ENCODE peak calls at places on chromosomes 16 and 17, in eight cellular contexts. One of them, this sample, is unnamed.

GRCh38 chr17:3594056-3594810 is 15.0 kb downstream of the TRPV1 start:
- DNase-seq in PC-9: peak; percentile 14
- DNase-seq in mammary epithelial cell: no peak
- DNase-seq in brain microvascular endothelial cell: peak; percentile 70
- DNase-seq in fibroblast of lung: peak; percentile 91
- DNase-seq in H1: no peak
- DNase-seq in heart right ventricle: peak; percentile 32
- DNase-seq in effector memory CD4-positive, alpha-beta T cell: no peak
- DNase-seq in this sample: no peak

GRCh38 chr17:7632492-7632894 is 2.6 kb downstream of the SHBG start:
- DNase-seq in PC-9: peak; percentile 38
- DNase-seq in mammary epithelial cell: peak; percentile 39
- DNase-seq in brain microvascular endothelial cell: no peak
- DNase-seq in fibroblast of lung: peak; percentile 36
- DNase-seq in H1: peak; percentile 39
- DNase-seq in heart right ventricle: peak; percentile 17
- DNase-seq in effector memory CD4-positive, alpha-beta T cell: no peak
- DNase-seq in this sample: no peak

GRCh38 chr17:42409467-42410351 is 13.3 kb downstream of the CAVIN1 start:
- DNase-seq in PC-9: peak; percentile 81
- DNase-seq in mammary epithelial cell: peak; percentile 94
- DNase-seq in brain microvascular endothelial cell: peak; percentile 71
- DNase-seq in fibroblast of lung: peak; percentile 88
- DNase-seq in H1: no peak
- DNase-seq in heart right ventricle: no peak
- DNase-seq in effector memory CD4-positive, alpha-beta T cell: no peak
- DNase-seq in this sample: peak; percentile 86

GRCh38 chr17:80512233-80512632 is 32.4 kb upstream of the RPTOR start:
- DNase-seq in PC-9: no peak
- DNase-seq in mammary epithelial cell: no peak
- DNase-seq in brain microvascular endothelial cell: peak; percentile 90
- DNase-seq in fibroblast of lung: peak; percentile 78
- DNase-seq in H1: no peak
- DNase-seq in heart right ventricle: no peak
- DNase-seq in effector memory CD4-positive, alpha-beta T cell: no peak
- DNase-seq in this sample: no peak

GRCh38 chr17:62650587-62650986 is 23.1 kb downstream of the MRC2 start:
- DNase-seq in PC-9: no peak
- DNase-seq in mammary epithelial cell: peak; percentile 40
- DNase-seq in brain microvascular endothelial cell: no peak
- DNase-seq in fibroblast of lung: no peak
- DNase-seq in H1: no peak
- DNase-seq in heart right ventricle: no peak
- DNase-seq in effector memory CD4-positive, alpha-beta T cell: no peak
- DNase-seq in this sample: peak; percentile 14

GRCh38 chr16:87464691-87465300 is 28.0 kb downstream of the ZCCHC14 start:
- DNase-seq in PC-9: peak; percentile 41
- DNase-seq in mammary epithelial cell: no peak
- DNase-seq in brain microvascular endothelial cell: peak; percentile 81
- DNase-seq in fibroblast of lung: peak; percentile 92
- DNase-seq in H1: no peak
- DNase-seq in heart right ventricle: peak; percentile 81
- DNase-seq in effector memory CD4-positive, alpha-beta T cell: no peak
- DNase-seq in this sample: peak; percentile 90

GRCh38 chr17:50507871-50508572 is at the start of gene MYCBPAP:
- DNase-seq in PC-9: peak; percentile 76
- DNase-seq in mammary epithelial cell: no peak
- DNase-seq in brain microvascular endothelial cell: peak; percentile 65
- DNase-seq in fibroblast of lung: peak; percentile 80
- DNase-seq in H1: peak; percentile 43
- DNase-seq in heart right ventricle: peak; percentile 86
- DNase-seq in effector memory CD4-positive, alpha-beta T cell: peak; percentile 72
- DNase-seq in this sample: peak; percentile 91

GRCh38 chr17:76927982-76928381 is 59.8 kb downstream of the MGAT5B start:
- DNase-seq in PC-9: no peak
- DNase-seq in mammary epithelial cell: no peak
- DNase-seq in brain microvascular endothelial cell: no peak
- DNase-seq in fibroblast of lung: no peak
- DNase-seq in H1: no peak
- DNase-seq in heart right ventricle: no peak
- DNase-seq in effector memory CD4-positive, alpha-beta T cell: no peak
- DNase-seq in this sample: no peak

GRCh38 chr16:89723279-89724250 is 2.2 kb downstream of the ZNF276 start:
- DNase-seq in PC-9: no peak
- DNase-seq in mammary epithelial cell: peak; percentile 11
- DNase-seq in brain microvascular endothelial cell: no peak
- DNase-seq in fibroblast of lung: peak; percentile 49
- DNase-seq in H1: no peak
- DNase-seq in heart right ventricle: peak; percentile 70
- DNase-seq in effector memory CD4-positive, alpha-beta T cell: peak; percentile 79
- DNase-seq in this sample: no peak

GRCh38 chr16:1984347-1985225 is 593 bp downstream of the GFER start:
- DNase-seq in PC-9: no peak
- DNase-seq in mammary epithelial cell: peak; percentile 6
- DNase-seq in brain microvascular endothelial cell: no peak
- DNase-seq in fibroblast of lung: peak; percentile 42
- DNase-seq in H1: no peak
- DNase-seq in heart right ventricle: no peak
- DNase-seq in effector memory CD4-positive, alpha-beta T cell: no peak
- DNase-seq in this sample: no peak

GRCh38 chr17:33202011-33202410 is 91.1 kb downstream of the ASIC2 start:
- DNase-seq in PC-9: no peak
- DNase-seq in mammary epithelial cell: no peak
- DNase-seq in brain microvascular endothelial cell: no peak
- DNase-seq in fibroblast of lung: no peak
- DNase-seq in H1: no peak
- DNase-seq in heart right ventricle: no peak
- DNase-seq in effector memory CD4-positive, alpha-beta T cell: no peak
- DNase-seq in this sample: no peak

GRCh38 chr17:48589831-48590602 is at the start of gene HOXB3:
- DNase-seq in PC-9: no peak
- DNase-seq in mammary epithelial cell: no peak
- DNase-seq in brain microvascular endothelial cell: no peak
- DNase-seq in fibroblast of lung: no peak
- DNase-seq in H1: no peak
- DNase-seq in heart right ventricle: no peak
- DNase-seq in effector memory CD4-positive, alpha-beta T cell: no peak
- DNase-seq in this sample: no peak

GRCh38 chr17:40532520-40533253 is 31.3 kb upstream of the TNS4 start:
- DNase-seq in PC-9: no peak
- DNase-seq in mammary epithelial cell: no peak
- DNase-seq in brain microvascular endothelial cell: no peak
- DNase-seq in fibroblast of lung: peak; percentile 46
- DNase-seq in H1: no peak
- DNase-seq in heart right ventricle: no peak
- DNase-seq in effector memory CD4-positive, alpha-beta T cell: no peak
- DNase-seq in this sample: no peak

GRCh38 chr16:8632675-8633182 is 11.2 kb downstream of the METTL22 start:
- DNase-seq in PC-9: no peak
- DNase-seq in mammary epithelial cell: no peak
- DNase-seq in brain microvascular endothelial cell: no peak
- DNase-seq in fibroblast of lung: no peak
- DNase-seq in H1: no peak
- DNase-seq in heart right ventricle: peak; percentile 34
- DNase-seq in effector memory CD4-positive, alpha-beta T cell: no peak
- DNase-seq in this sample: peak; percentile 76

GRCh38 chr17:15909481-15909991 is 35.4 kb upstream of the ADORA2B start:
- DNase-seq in PC-9: no peak
- DNase-seq in mammary epithelial cell: no peak
- DNase-seq in brain microvascular endothelial cell: peak; percentile 44
- DNase-seq in fibroblast of lung: no peak
- DNase-seq in H1: no peak
- DNase-seq in heart right ventricle: peak; percentile 63
- DNase-seq in effector memory CD4-positive, alpha-beta T cell: no peak
- DNase-seq in this sample: no peak

GRCh38 chr16:66295761-66296546 is 70.5 kb upstream of the CDH5 start:
- DNase-seq in PC-9: no peak
- DNase-seq in mammary epithelial cell: no peak
- DNase-seq in brain microvascular endothelial cell: no peak
- DNase-seq in fibroblast of lung: no peak
- DNase-seq in H1: no peak
- DNase-seq in heart right ventricle: no peak
- DNase-seq in effector memory CD4-positive, alpha-beta T cell: no peak
- DNase-seq in this sample: no peak

GRCh38 chr17:2876467-2876866 is 80.2 kb downstream of the RAP1GAP2 start:
- DNase-seq in PC-9: no peak
- DNase-seq in mammary epithelial cell: no peak
- DNase-seq in brain microvascular endothelial cell: no peak
- DNase-seq in fibroblast of lung: no peak
- DNase-seq in H1: no peak
- DNase-seq in heart right ventricle: no peak
- DNase-seq in effector memory CD4-positive, alpha-beta T cell: no peak
- DNase-seq in this sample: no peak

GRCh38 chr16:57226701-57227621 is 18.1 kb upstream of the ARL2BP start:
- DNase-seq in PC-9: no peak
- DNase-seq in mammary epithelial cell: no peak
- DNase-seq in brain microvascular endothelial cell: no peak
- DNase-seq in fibroblast of lung: no peak
- DNase-seq in H1: no peak
- DNase-seq in heart right ventricle: no peak
- DNase-seq in effector memory CD4-positive, alpha-beta T cell: no peak
- DNase-seq in this sample: no peak
- H3K36me3 ChIP-seq in PC-9: peaks cover 46% of the 10 kb centered on the region
- H3K36me3 ChIP-seq in mammary epithelial cell: peaks cover 36% of the 10 kb centered on the region
- H3K36me3 ChIP-seq in brain microvascular endothelial cell: peaks cover 57% of the 10 kb centered on the region
- H3K36me3 ChIP-seq in fibroblast of lung: peaks cover 6% of the 10 kb centered on the region
- H3K36me3 ChIP-seq in H1: peaks cover 9% of the 10 kb centered on the region
- H3K36me3 ChIP-seq in heart right ventricle: peaks cover 52% of the 10 kb centered on the region
- H3K36me3 ChIP-seq in effector memory CD4-positive, alpha-beta T cell: peaks cover 70% of the 10 kb centered on the region
- H3K36me3 ChIP-seq in this sample: peaks cover 11% of the 10 kb centered on the region

DNA sequence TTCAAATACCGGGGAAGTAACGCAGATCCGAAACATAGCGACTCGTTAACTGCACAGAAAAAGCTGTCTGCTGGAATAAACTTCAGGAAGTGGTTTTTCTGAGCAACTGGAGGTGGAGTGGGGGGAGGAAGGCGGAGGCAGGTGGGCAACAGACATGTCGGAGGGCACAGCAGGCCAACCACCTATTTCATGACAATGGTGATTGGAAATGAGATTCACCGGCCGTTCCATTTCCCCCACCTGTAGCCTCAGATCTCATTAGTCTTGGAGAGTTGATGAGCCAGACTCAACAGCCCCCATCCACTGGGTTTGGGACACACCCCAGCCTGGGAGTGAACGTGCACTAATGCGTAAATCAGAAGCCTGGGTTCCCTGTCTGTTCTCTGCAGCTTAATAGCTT is 7.7 kb upstream of the PECAM1 start:
- DNase-seq in PC-9: no peak
- DNase-seq in mammary epithelial cell: no peak
- DNase-seq in brain microvascular endothelial cell: no peak
- DNase-seq in fibroblast of lung: no peak
- DNase-seq in H1: no peak
- DNase-seq in heart right ventricle: no peak
- DNase-seq in effector memory CD4-positive, alpha-beta T cell: no peak
- DNase-seq in this sample: no peak
- H3K4me3 ChIP-seq in PC-9: no peak overlapping the region
- H3K4me3 ChIP-seq in mammary epithelial cell: no peak overlapping the region
- H3K4me3 ChIP-seq in brain microvascular endothelial cell: no peak overlapping the region
- H3K4me3 ChIP-seq in fibroblast of lung: no peak overlapping the region
- H3K4me3 ChIP-seq in H1: no peak overlapping the region
- H3K4me3 ChIP-seq in heart right ventricle: no peak overlapping the region
- H3K4me3 ChIP-seq in effector memory CD4-positive, alpha-beta T cell: no peak overlapping the region
- H3K4me3 ChIP-seq in this sample: no peak overlapping the region

GRCh38 chr17:44829558-44830358 is at the start of gene GJC1:
- DNase-seq in PC-9: peak; percentile 58
- DNase-seq in mammary epithelial cell: peak; percentile 45
- DNase-seq in brain microvascular endothelial cell: no peak
- DNase-seq in fibroblast of lung: peak; percentile 55
- DNase-seq in H1: no peak
- DNase-seq in heart right ventricle: peak; percentile 38
- DNase-seq in effector memory CD4-positive, alpha-beta T cell: no peak
- DNase-seq in this sample: peak; percentile 50

GRCh38 chr17:44827863-44828262 is 2.2 kb downstream of the GJC1 start:
- DNase-seq in PC-9: no peak
- DNase-seq in mammary epithelial cell: no peak
- DNase-seq in brain microvascular endothelial cell: no peak
- DNase-seq in fibroblast of lung: no peak
- DNase-seq in H1: no peak
- DNase-seq in heart right ventricle: no peak
- DNase-seq in effector memory CD4-positive, alpha-beta T cell: no peak
- DNase-seq in this sample: no peak

GRCh38 chr17:44830359-44831269 is 527 bp upstream of the GJC1 start:
- DNase-seq in PC-9: peak; percentile 35
- DNase-seq in mammary epithelial cell: no peak
- DNase-seq in brain microvascular endothelial cell: no peak
- DNase-seq in fibroblast of lung: no peak
- DNase-seq in H1: peak; percentile 67
- DNase-seq in heart right ventricle: no peak
- DNase-seq in effector memory CD4-positive, alpha-beta T cell: no peak
- DNase-seq in this sample: peak; percentile 75

GRCh38 chr17:44831270-44831770 is 1.2 kb upstream of the GJC1 start:
- DNase-seq in PC-9: no peak
- DNase-seq in mammary epithelial cell: no peak
- DNase-seq in brain microvascular endothelial cell: no peak
- DNase-seq in fibroblast of lung: no peak
- DNase-seq in H1: no peak
- DNase-seq in heart right ventricle: no peak
- DNase-seq in effector memory CD4-positive, alpha-beta T cell: no peak
- DNase-seq in this sample: peak; percentile 17

GRCh38 chr17:44828919-44829557 is 1.0 kb downstream of the GJC1 start:
- DNase-seq in PC-9: no peak
- DNase-seq in mammary epithelial cell: peak; percentile 38
- DNase-seq in brain microvascular endothelial cell: no peak
- DNase-seq in fibroblast of lung: peak; percentile 44
- DNase-seq in H1: no peak
- DNase-seq in heart right ventricle: no peak
- DNase-seq in effector memory CD4-positive, alpha-beta T cell: no peak
- DNase-seq in this sample: peak; percentile 39
- H3K36me3 ChIP-seq in PC-9: no peaks in the 10 kb centered on the region
- H3K36me3 ChIP-seq in mammary epithelial cell: no peaks in the 10 kb centered on the region
- H3K36me3 ChIP-seq in brain microvascular endothelial cell: peaks cover 3% of the 10 kb centered on the region
- H3K36me3 ChIP-seq in fibroblast of lung: no peaks in the 10 kb centered on the region
- H3K36me3 ChIP-seq in H1: no peaks in the 10 kb centered on the region
- H3K36me3 ChIP-seq in heart right ventricle: no peaks in the 10 kb centered on the region
- H3K36me3 ChIP-seq in effector memory CD4-positive, alpha-beta T cell: no peaks in the 10 kb centered on the region
- H3K36me3 ChIP-seq in this sample: no peaks in the 10 kb centered on the region

DNA sequence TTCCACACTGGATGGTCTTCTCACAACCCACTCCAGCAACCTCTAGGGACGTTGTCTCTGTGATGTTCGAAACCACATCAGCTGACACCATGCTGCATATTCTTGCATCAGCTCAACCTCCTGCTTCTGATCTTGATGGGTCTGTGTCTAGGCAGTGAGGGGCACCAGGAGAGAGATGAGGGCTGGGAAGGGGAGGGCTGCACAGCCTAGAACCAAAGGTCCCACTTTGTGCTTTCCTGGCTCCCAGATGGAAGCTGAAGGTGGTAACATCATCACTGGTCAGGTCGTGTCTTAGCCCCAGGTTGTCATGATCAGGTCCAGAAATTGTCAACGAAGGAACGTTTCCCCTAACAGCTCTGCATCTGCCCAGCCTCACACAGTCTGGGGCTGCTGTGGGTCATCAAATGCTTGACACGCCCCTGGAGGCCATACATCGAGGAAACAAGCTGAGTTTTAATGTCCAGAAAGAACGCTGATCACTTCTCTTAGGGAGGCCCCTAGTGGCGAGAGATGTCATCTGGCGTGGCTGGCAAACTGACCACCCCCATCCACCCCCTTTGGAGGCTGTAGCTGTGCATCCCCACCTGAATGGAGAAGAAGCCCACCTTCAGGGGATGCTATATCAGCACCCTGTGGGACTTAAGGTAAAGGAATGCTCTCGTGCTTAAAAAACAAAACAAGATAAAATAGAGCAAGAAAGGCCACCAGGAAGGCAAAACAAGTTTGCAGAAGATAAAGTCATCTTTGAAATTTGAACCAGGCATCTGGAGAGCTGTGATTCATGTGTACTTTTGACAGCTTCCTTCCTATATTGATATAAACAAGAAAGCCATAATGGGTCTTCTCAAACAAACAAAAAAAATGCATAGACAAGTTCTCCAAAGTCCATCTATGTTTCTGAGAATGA is 58.3 kb downstream of the WIPI1 start:
- DNase-seq in PC-9: peak; percentile 68
- DNase-seq in mammary epithelial cell: peak; percentile 32
- DNase-seq in brain microvascular endothelial cell: peak; percentile 77
- DNase-seq in fibroblast of lung: peak; percentile 62
- DNase-seq in H1: no peak
- DNase-seq in heart right ventricle: peak; percentile 59
- DNase-seq in effector memory CD4-positive, alpha-beta T cell: no peak
- DNase-seq in this sample: peak; percentile 63
- H3K4me3 ChIP-seq in PC-9: no peak overlapping the region
- H3K4me3 ChIP-seq in mammary epithelial cell: no peak overlapping the region
- H3K4me3 ChIP-seq in brain microvascular endothelial cell: no peak overlapping the region
- H3K4me3 ChIP-seq in fibroblast of lung: no peak overlapping the region
- H3K4me3 ChIP-seq in H1: no peak overlapping the region
- H3K4me3 ChIP-seq in heart right ventricle: no peak overlapping the region
- H3K4me3 ChIP-seq in effector memory CD4-positive, alpha-beta T cell: no peak overlapping the region
- H3K4me3 ChIP-seq in this sample: no peak overlapping the region